ENCODE peak calls at places on chromosomes 7 and 10, in seven cellular contexts. One of them, this sample, is unnamed.
A peak's percentile ranks its signal among the peaks of the same experiment; 100 is the strongest.

GRCh38 chr7:92827464-92827863 is 8.9 kb downstream of the CDK6 start:
- DNase-seq in adrenal gland: no peak
- DNase-seq in GM12878: no peak
- DNase-seq in suprapubic skin: no peak
- DNase-seq in progenitor cell of endocrine pancreas: no peak
- DNase-seq in heart left ventricle: peak; percentile 29
- DNase-seq in neural crest cell: no peak
- DNase-seq in this sample: no peak

GRCh38 chr7:34567906-34568305 is 90.1 kb upstream of the NPSR1 start:
- DNase-seq in adrenal gland: no peak
- DNase-seq in GM12878: no peak
- DNase-seq in suprapubic skin: no peak
- DNase-seq in progenitor cell of endocrine pancreas: no peak
- DNase-seq in heart left ventricle: no peak
- DNase-seq in neural crest cell: no peak
- DNase-seq in this sample: no peak

GRCh38 chr7:115779561-115779960 is 251.0 kb downstream of the TFEC start:
- DNase-seq in adrenal gland: no peak
- DNase-seq in GM12878: no peak
- DNase-seq in suprapubic skin: no peak
- DNase-seq in progenitor cell of endocrine pancreas: no peak
- DNase-seq in heart left ventricle: no peak
- DNase-seq in neural crest cell: no peak
- DNase-seq in this sample: no peak

GRCh38 chr10:126153686-126154628 is 234.3 kb downstream of the ADAM12 start:
- DNase-seq in adrenal gland: no peak
- DNase-seq in GM12878: no peak
- DNase-seq in suprapubic skin: no peak
- DNase-seq in progenitor cell of endocrine pancreas: no peak
- DNase-seq in heart left ventricle: no peak
- DNase-seq in neural crest cell: no peak
- DNase-seq in this sample: no peak

GRCh38 chr7:107528461-107528860 is 35.3 kb downstream of the COG5 start:
- DNase-seq in adrenal gland: no peak
- DNase-seq in GM12878: no peak
- DNase-seq in suprapubic skin: no peak
- DNase-seq in progenitor cell of endocrine pancreas: no peak
- DNase-seq in heart left ventricle: no peak
- DNase-seq in neural crest cell: no peak
- DNase-seq in this sample: no peak

GRCh38 chr7:37666026-37666780 is 17.4 kb upstream of the GPR141 start:
- DNase-seq in adrenal gland: no peak
- DNase-seq in GM12878: no peak
- DNase-seq in suprapubic skin: no peak
- DNase-seq in progenitor cell of endocrine pancreas: no peak
- DNase-seq in heart left ventricle: no peak
- DNase-seq in neural crest cell: no peak
- DNase-seq in this sample: no peak

GRCh38 chr7:33868151-33868550 is 37.2 kb upstream of the BMPER start:
- DNase-seq in adrenal gland: no peak
- DNase-seq in GM12878: no peak
- DNase-seq in suprapubic skin: no peak
- DNase-seq in progenitor cell of endocrine pancreas: no peak
- DNase-seq in heart left ventricle: no peak
- DNase-seq in neural crest cell: no peak
- DNase-seq in this sample: no peak

GRCh38 chr10:66892833-66893232 is 33.0 kb upstream of the LRRTM3 start:
- DNase-seq in adrenal gland: no peak
- DNase-seq in GM12878: no peak
- DNase-seq in suprapubic skin: no peak
- DNase-seq in progenitor cell of endocrine pancreas: no peak
- DNase-seq in heart left ventricle: no peak
- DNase-seq in neural crest cell: no peak
- DNase-seq in this sample: no peak

GRCh38 chr7:132476541-132476940 is 99.7 kb downstream of the PLXNA4 start:
- DNase-seq in adrenal gland: no peak
- DNase-seq in GM12878: no peak
- DNase-seq in suprapubic skin: no peak
- DNase-seq in progenitor cell of endocrine pancreas: no peak
- DNase-seq in heart left ventricle: no peak
- DNase-seq in neural crest cell: no peak
- DNase-seq in this sample: no peak

GRCh38 chr10:112363696-112364688 is 9.9 kb upstream of the ACSL5 start:
- DNase-seq in adrenal gland: no peak
- DNase-seq in GM12878: no peak
- DNase-seq in suprapubic skin: no peak
- DNase-seq in progenitor cell of endocrine pancreas: no peak
- DNase-seq in heart left ventricle: no peak
- DNase-seq in neural crest cell: no peak
- DNase-seq in this sample: no peak

GRCh38 chr10:14879801-14880193 is 1.1 kb downstream of the SUV39H2 start:
- DNase-seq in adrenal gland: no peak
- DNase-seq in GM12878: no peak
- DNase-seq in suprapubic skin: no peak
- DNase-seq in progenitor cell of endocrine pancreas: no peak
- DNase-seq in heart left ventricle: no peak
- DNase-seq in neural crest cell: no peak
- DNase-seq in this sample: no peak

GRCh38 chr7:71835056-71835455 is 577.1 kb downstream of the CALN1 start:
- DNase-seq in adrenal gland: no peak
- DNase-seq in GM12878: no peak
- DNase-seq in suprapubic skin: no peak
- DNase-seq in progenitor cell of endocrine pancreas: no peak
- DNase-seq in heart left ventricle: no peak
- DNase-seq in neural crest cell: no peak
- DNase-seq in this sample: no peak

GRCh38 chr10:56298941-56299340 is 62.1 kb downstream of the ZWINT start:
- DNase-seq in adrenal gland: no peak
- DNase-seq in GM12878: no peak
- DNase-seq in suprapubic skin: no peak
- DNase-seq in progenitor cell of endocrine pancreas: no peak
- DNase-seq in heart left ventricle: no peak
- DNase-seq in neural crest cell: no peak
- DNase-seq in this sample: no peak

GRCh38 chr10:130425169-130425568 is 289.0 kb downstream of the GLRX3 start:
- DNase-seq in adrenal gland: no peak
- DNase-seq in GM12878: no peak
- DNase-seq in suprapubic skin: no peak
- DNase-seq in progenitor cell of endocrine pancreas: no peak
- DNase-seq in heart left ventricle: no peak
- DNase-seq in neural crest cell: no peak
- DNase-seq in this sample: no peak

GRCh38 chr7:55140221-55140980 is 121.6 kb downstream of the EGFR start:
- DNase-seq in adrenal gland: peak; percentile 52
- DNase-seq in GM12878: peak; percentile 63
- DNase-seq in suprapubic skin: no peak
- DNase-seq in progenitor cell of endocrine pancreas: no peak
- DNase-seq in heart left ventricle: peak; percentile 77
- DNase-seq in neural crest cell: no peak
- DNase-seq in this sample: no peak

GRCh38 chr10:15744217-15744865 is 24.6 kb upstream of the ITGA8 start:
- DNase-seq in adrenal gland: peak; percentile 64
- DNase-seq in GM12878: no peak
- DNase-seq in suprapubic skin: no peak
- DNase-seq in progenitor cell of endocrine pancreas: peak; percentile 15
- DNase-seq in heart left ventricle: peak; percentile 33
- DNase-seq in neural crest cell: peak; percentile 54
- DNase-seq in this sample: no peak

GRCh38 chr7:71017602-71018001 is 114.3 kb upstream of the GALNT17 start:
- DNase-seq in adrenal gland: no peak
- DNase-seq in GM12878: no peak
- DNase-seq in suprapubic skin: no peak
- DNase-seq in progenitor cell of endocrine pancreas: no peak
- DNase-seq in heart left ventricle: no peak
- DNase-seq in neural crest cell: no peak
- DNase-seq in this sample: no peak

DNA sequence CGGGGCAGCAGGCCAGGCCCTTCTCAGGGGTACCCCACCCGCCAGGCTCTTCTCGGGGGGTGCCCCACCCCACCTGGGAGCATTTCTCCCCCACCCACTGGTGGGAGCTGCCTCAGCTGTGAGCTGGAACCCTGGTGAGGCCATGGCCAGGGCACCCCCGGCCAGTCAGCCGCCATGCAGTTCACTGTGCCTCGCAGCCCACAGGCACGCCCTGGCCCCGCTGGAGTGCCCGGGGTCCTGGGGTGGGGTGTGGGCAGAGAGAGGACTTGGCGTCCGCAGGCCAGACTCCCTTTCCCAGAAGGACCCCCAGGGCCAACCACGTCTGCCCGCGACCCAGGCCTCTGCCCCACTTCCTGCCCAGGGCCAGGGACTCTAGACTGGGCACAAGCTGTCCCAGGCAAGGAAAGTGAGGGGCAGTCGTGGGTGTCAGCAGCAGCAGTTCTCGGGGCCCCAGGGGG is 13.1 kb downstream of the DPYSL4 start:
- DNase-seq in adrenal gland: no peak
- DNase-seq in GM12878: no peak
- DNase-seq in suprapubic skin: no peak
- DNase-seq in progenitor cell of endocrine pancreas: no peak
- DNase-seq in heart left ventricle: peak; percentile 23
- DNase-seq in neural crest cell: no peak
- DNase-seq in this sample: no peak
- TF ChIP-seq CTCF in adrenal gland: no peak
- TF ChIP-seq CTCF in GM12878: no peak
- TF ChIP-seq CTCF in suprapubic skin: no peak
- TF ChIP-seq CTCF in progenitor cell of endocrine pancreas: no peak
- TF ChIP-seq CTCF in heart left ventricle: no peak
- TF ChIP-seq CTCF in neural crest cell: no peak
- TF ChIP-seq CTCF in this sample: no peak

DNA sequence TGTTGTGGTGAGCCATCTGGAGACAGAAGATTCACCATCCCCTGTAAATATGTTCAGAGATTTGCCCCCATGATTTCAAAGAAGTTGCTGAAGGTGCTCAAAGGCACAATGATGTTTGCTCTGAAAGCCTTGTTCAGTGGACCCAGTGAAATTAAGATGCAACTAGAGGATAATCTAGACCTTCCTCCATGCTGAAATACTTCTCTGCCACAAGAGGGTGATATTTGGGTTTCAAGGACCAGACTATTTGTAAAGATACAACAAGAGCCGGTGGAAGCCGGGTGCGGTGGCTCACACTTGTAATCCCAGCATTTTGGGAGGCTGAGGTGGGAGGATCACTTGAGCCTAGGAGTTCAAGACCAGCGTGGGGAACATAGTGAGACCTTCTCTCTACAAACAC is 13.5 kb upstream of the MSRB2 start:
- DNase-seq in adrenal gland: no peak
- DNase-seq in GM12878: no peak
- DNase-seq in suprapubic skin: no peak
- DNase-seq in progenitor cell of endocrine pancreas: no peak
- DNase-seq in heart left ventricle: no peak
- DNase-seq in neural crest cell: no peak
- DNase-seq in this sample: no peak
- TF ChIP-seq CTCF in adrenal gland: no peak
- TF ChIP-seq CTCF in GM12878: peak; percentile 37
- TF ChIP-seq CTCF in suprapubic skin: no peak
- TF ChIP-seq CTCF in progenitor cell of endocrine pancreas: peak; percentile 25
- TF ChIP-seq CTCF in heart left ventricle: no peak
- TF ChIP-seq CTCF in neural crest cell: peak; percentile 39
- TF ChIP-seq CTCF in this sample: no peak

DNA sequence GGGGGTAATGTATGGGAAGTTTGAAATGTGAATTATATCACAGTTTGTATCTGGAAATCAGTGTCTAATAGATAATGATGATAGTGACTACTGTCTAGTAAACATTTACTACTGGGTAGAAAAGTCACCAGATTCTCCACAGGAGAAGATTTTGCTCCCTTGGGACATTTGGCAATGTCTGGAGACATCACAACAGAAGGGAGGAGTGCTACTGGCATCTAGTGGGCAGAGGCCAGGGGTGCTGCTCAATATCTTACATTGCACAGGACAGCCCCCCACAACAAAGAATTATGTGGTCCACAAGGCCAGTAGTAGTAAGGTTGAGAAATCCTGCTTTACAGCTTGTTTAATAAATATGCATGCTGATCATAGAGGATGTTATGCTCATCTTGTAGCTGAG is 92.3 kb upstream of the PRPS1L1 start:
- DNase-seq in adrenal gland: no peak
- DNase-seq in GM12878: no peak
- DNase-seq in suprapubic skin: no peak
- DNase-seq in progenitor cell of endocrine pancreas: no peak
- DNase-seq in heart left ventricle: peak; percentile 25
- DNase-seq in neural crest cell: no peak
- DNase-seq in this sample: no peak
- TF ChIP-seq CTCF in adrenal gland: no peak
- TF ChIP-seq CTCF in GM12878: no peak
- TF ChIP-seq CTCF in suprapubic skin: no peak
- TF ChIP-seq CTCF in progenitor cell of endocrine pancreas: peak; percentile 41
- TF ChIP-seq CTCF in heart left ventricle: no peak
- TF ChIP-seq CTCF in neural crest cell: peak; percentile 30
- TF ChIP-seq CTCF in this sample: no peak

DNA sequence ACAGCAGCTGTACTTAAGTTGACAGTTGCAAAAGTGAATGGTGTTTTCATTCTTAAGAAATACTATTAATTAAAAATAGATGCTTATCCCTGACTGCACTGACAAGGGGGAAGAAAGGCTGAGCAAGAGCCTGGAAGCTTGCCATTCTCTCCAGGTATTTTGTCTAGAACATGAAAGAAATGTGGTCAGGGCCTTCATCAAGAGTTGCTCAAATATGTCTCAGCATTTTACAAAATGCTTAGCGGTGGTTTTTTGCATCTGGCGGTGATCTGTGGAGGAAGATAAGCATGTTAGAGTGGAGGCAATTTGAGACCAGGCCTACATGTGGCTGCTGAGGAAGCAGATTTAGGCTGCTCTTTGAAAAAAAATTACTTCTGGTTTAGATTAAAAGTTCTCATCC is 46.4 kb upstream of the CC2D2B start:
- DNase-seq in adrenal gland: no peak
- DNase-seq in GM12878: no peak
- DNase-seq in suprapubic skin: no peak
- DNase-seq in progenitor cell of endocrine pancreas: no peak
- DNase-seq in heart left ventricle: no peak
- DNase-seq in neural crest cell: no peak
- DNase-seq in this sample: no peak
- TF ChIP-seq CTCF in adrenal gland: no peak
- TF ChIP-seq CTCF in GM12878: no peak
- TF ChIP-seq CTCF in suprapubic skin: no peak
- TF ChIP-seq CTCF in progenitor cell of endocrine pancreas: no peak
- TF ChIP-seq CTCF in heart left ventricle: no peak
- TF ChIP-seq CTCF in neural crest cell: no peak
- TF ChIP-seq CTCF in this sample: no peak

GRCh38 chr10:131954356-131954965 is 27.3 kb downstream of the BNIP3 start:
- DNase-seq in adrenal gland: peak; percentile 73
- DNase-seq in GM12878: no peak
- DNase-seq in suprapubic skin: no peak
- DNase-seq in progenitor cell of endocrine pancreas: no peak
- DNase-seq in heart left ventricle: no peak
- DNase-seq in neural crest cell: no peak
- DNase-seq in this sample: no peak
- TF ChIP-seq CTCF in adrenal gland: no peak
- TF ChIP-seq CTCF in GM12878: no peak
- TF ChIP-seq CTCF in suprapubic skin: no peak
- TF ChIP-seq CTCF in progenitor cell of endocrine pancreas: no peak
- TF ChIP-seq CTCF in heart left ventricle: no peak
- TF ChIP-seq CTCF in neural crest cell: no peak
- TF ChIP-seq CTCF in this sample: no peak

DNA sequence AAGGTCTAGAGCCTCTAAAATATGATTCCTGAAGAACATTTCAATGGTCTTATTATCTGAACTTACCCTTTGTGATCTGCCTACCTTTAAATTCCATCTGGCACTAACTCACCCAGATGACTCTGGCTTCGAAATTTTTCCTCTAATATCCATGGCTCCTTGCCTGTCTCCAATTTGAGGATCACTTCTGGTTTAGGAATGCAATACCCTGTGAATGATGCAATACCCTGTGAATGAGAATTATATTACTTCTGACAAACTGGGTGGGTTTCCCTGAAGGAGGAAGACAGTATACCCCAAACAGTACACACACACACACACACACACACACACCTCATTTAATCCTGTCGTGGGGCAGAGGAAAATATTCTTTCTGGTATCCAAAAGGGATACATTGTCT is 115.3 kb downstream of the ZNF33B start:
- DNase-seq in adrenal gland: no peak
- DNase-seq in GM12878: no peak
- DNase-seq in suprapubic skin: no peak
- DNase-seq in progenitor cell of endocrine pancreas: no peak
- DNase-seq in heart left ventricle: no peak
- DNase-seq in neural crest cell: no peak
- DNase-seq in this sample: no peak
- TF ChIP-seq CTCF in adrenal gland: no peak
- TF ChIP-seq CTCF in GM12878: no peak
- TF ChIP-seq CTCF in suprapubic skin: no peak
- TF ChIP-seq CTCF in progenitor cell of endocrine pancreas: no peak
- TF ChIP-seq CTCF in heart left ventricle: no peak
- TF ChIP-seq CTCF in neural crest cell: no peak
- TF ChIP-seq CTCF in this sample: no peak